ENCODE peak calls at places on chromosomes 11 and 22, in four cellular contexts. R, K, L and C are unnamed samples.

GRCh38 chr11:111148116-111148515 is 97.4 kb upstream of the POU2AF2 start:
- DNase-seq in R (peak), K (no peak), L (no peak), C (no peak)

GRCh38 chr11:113505541-113506375 is 30.6 kb upstream of the DRD2 start:
- DNase-seq in R (peak), K (no peak), L (no peak), C (peak)

GRCh38 chr22:49934144-49934890 is 15.9 kb downstream of the CRELD2 start:
- DNase-seq in R (peak), K (no peak), L (peak), C (no peak)

GRCh38 chr11:27694992-27695391 is 5.3 kb downstream of the BDNF start:
- DNase-seq in R (no peak), K (no peak), L (no peak), C (no peak)

GRCh38 chr22:16651217-16651616 is 58.6 kb upstream of the CCT8L2 start:
- DNase-seq in R (no peak), K (no peak), L (no peak), C (no peak)

GRCh38 chr22:44380716-44381500 is 68.2 kb upstream of the SHISAL1 start:
- DNase-seq in R (no peak), K (peak), L (no peak), C (no peak)

GRCh38 chr11:114466742-114467141 is 27.5 kb downstream of the REXO2 start:
- DNase-seq in R (no peak), K (no peak), L (no peak), C (no peak)

GRCh38 chr11:47156951-47157350 is 19.7 kb downstream of the ARFGAP2 start:
- DNase-seq in R (no peak), K (no peak), L (no peak), C (no peak)

GRCh38 chr11:24574461-24574860 is 77.6 kb downstream of the LUZP2 start:
- DNase-seq in R (peak), K (no peak), L (no peak), C (no peak)

GRCh38 chr11:103537904-103538502 is 428.8 kb downstream of the DYNC2H1 start:
- DNase-seq in R (peak), K (no peak), L (no peak), C (no peak)

GRCh38 chr11:36699271-36699670 is 101.2 kb upstream of the RAG2 start:
- DNase-seq in R (no peak), K (no peak), L (no peak), C (no peak)

GRCh38 chr22:46723882-46724281 is 14.2 kb downstream of the CERK start:
- DNase-seq in R (no peak), K (no peak), L (no peak), C (no peak)

GRCh38 chr11:818396-819128 is at the start of gene PNPLA2:
- DNase-seq in R (no peak), K (no peak), L (peak), C (no peak)

GRCh38 chr11:76148941-76149613 is 57.2 kb downstream of the WNT11 start:
- DNase-seq in R (no peak), K (no peak), L (no peak), C (no peak)

GRCh38 chr11:3949132-3949531 is 93.7 kb downstream of the STIM1 start:
- DNase-seq in R (no peak), K (no peak), L (no peak), C (no peak)

GRCh38 chr22:27424319-27424718 is 377.2 kb downstream of the MN1 start:
- DNase-seq in R (peak), K (no peak), L (no peak), C (no peak)

GRCh38 chr22:41256254-41256897 is 15.6 kb upstream of the CHADL start:
- DNase-seq in R (peak), K (no peak), L (no peak), C (no peak)

GRCh38 chr22:43481528-43482309 is 69.9 kb downstream of the MPPED1 start:
- DNase-seq in R (no peak), K (no peak), L (no peak), C (no peak)

GRCh38 chr22:26718905-26719304 is 61.5 kb downstream of the MIAT start:
- DNase-seq in R (peak), K (no peak), L (no peak), C (no peak)

GRCh38 chr22:24506802-24507438 is 11.8 kb downstream of the UPB1 start:
- DNase-seq in R (peak), K (no peak), L (no peak), C (no peak)

GRCh38 chr11:46322759-46323158 is 24.5 kb upstream of the DGKZ start:
- DNase-seq in R (peak), K (no peak), L (no peak), C (no peak)

GRCh38 chr11:20070459-20070858 is 89.8 kb downstream of the DBX1 start:
- DNase-seq in R (peak), K (no peak), L (no peak), C (no peak)

GRCh38 chr11:114149689-114150407 is 90.3 kb downstream of the ZBTB16 start:
- DNase-seq in R (no peak), K (no peak), L (no peak), C (no peak)

GRCh38 chr11:70661763-70662501 is 263.6 kb downstream of the CTTN start:
- DNase-seq in R (peak), K (no peak), L (no peak), C (no peak)

GRCh38 chr22:11626422-11626773 is 3901.6 kb upstream of the OR11H1 start:
- DNase-seq in R (no peak), K (no peak), L (no peak), C (no peak)

GRCh38 chr22:11627436-11627797 is 3900.6 kb upstream of the OR11H1 start:
- DNase-seq in R (no peak), K (no peak), L (no peak), C (no peak)

GRCh38 chr22:11628651-11629511 is 3899.1 kb upstream of the OR11H1 start:
- DNase-seq in R (no peak), K (no peak), L (no peak), C (no peak)

GRCh38 chr22:11627798-11628650 is 3900.0 kb upstream of the OR11H1 start:
- DNase-seq in R (no peak), K (no peak), L (no peak), C (no peak)

DNA sequence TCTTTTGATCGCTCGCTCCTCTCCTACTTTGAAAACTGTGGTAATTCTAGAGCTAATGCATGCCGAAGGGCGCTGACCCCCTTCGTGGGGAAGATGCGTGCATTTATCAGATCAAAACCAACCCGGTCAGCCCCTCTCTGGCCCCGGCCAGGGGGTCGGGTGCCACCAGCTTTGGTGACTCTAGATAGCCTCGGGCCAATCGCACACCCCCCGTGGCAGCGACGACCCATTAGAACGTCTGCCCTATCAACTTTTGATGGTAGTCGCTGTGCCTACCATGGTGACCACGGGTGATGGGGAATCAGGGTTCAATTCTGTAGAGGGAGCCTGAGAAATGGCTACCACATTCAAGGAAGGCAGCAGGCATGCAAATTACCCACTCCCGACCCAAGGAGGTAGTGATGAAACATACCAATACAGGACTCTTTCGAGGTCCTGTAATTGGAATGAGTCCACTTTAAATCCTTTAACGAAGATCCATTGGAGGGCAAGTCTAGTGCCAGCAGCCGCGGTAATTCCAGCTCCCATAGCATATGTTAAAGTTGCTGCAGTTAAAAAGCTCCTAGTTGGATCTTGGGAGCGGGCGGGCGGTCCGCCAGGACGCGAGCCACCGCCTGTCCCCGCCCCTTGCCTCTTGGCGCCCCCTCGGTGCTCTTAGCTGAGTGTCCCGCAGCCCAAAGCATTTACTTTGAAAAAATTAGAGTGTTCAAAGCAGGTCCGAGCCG is 3898.2 kb upstream of the OR11H1 start:
- DNase-seq in R (no peak), K (no peak), L (no peak), C (no peak)
- TF ChIP-seq POLR2A in R (no peak), K (no peak), L (no peak), C (no peak)

GRCh38 chr11:62671604-62672528 is at the start of the genes LBHD1 and UQCC3:
- DNase-seq in R (peak), K (peak), L (peak), C (peak)
- TF ChIP-seq POLR2A in R (peak), K (no peak), L (peak), C (no peak)

DNA sequence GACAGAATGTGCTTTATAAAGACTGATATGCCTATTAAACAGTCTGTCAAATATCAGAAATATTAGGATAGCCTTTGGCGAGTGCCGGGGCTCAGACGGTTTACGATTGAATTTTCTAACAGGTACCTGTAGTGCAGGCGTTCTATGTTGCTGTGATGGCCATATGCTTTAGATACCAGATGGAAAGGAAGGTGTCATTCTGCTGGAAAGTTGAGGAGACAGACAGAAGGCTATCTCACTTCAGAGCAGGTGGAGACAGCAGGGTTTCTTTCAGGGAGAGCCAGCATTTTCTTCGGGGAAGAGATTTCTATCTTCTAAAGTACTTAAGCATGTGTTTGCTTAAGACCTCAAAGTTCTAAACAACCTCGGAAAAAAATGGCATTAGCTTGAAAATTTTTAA is 415.4 kb downstream of the NTM start:
- DNase-seq in R (no peak), K (no peak), L (no peak), C (no peak)
- TF ChIP-seq POLR2A in R (no peak), K (no peak), L (no peak), C (no peak)

DNA sequence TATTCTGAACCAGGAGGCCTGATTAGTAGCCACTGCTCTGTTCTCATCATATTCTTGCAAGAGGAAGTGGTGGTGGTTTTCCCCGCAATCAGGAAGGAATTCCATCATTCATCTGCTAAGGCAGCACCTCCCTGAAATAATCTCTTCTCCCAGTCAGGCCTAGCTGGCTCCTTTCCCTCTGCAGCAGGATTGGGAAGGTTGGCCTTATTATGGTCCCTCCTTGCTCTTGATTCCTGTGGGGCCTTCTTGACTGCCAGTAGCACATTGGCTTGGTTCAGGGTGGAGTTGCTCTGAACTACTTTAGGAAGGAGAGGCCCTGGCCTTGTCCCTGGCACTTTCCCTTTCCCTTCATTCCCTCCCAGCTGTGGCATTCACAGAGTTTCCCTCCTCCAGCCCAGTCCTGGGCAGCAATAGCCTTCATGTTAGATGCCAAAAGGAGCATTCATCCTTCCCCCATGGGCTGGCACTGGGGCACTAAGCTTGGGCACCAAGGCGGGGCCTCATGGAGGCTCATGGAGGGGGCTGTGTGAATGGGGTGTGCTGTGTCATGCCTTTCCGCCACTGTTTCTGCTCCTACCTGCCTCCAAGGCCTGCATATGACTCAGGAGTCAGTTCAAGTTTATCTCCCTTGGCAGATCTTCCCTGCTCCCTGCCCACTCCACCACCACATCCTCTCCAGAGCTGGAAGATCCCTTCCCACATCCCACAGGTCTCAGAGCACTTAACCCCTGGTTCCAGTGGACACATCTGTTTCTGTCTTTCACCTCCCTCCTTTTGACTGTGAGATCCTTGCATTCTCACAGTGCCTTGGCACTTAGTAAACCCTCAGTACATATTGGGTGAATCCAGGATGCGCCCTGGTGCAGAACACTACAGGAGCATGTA is 27.6 kb upstream of the CD44 start:
- DNase-seq in R (peak), K (no peak), L (no peak), C (no peak)
- TF ChIP-seq POLR2A in R (no peak), K (no peak), L (no peak), C (no peak)

DNA sequence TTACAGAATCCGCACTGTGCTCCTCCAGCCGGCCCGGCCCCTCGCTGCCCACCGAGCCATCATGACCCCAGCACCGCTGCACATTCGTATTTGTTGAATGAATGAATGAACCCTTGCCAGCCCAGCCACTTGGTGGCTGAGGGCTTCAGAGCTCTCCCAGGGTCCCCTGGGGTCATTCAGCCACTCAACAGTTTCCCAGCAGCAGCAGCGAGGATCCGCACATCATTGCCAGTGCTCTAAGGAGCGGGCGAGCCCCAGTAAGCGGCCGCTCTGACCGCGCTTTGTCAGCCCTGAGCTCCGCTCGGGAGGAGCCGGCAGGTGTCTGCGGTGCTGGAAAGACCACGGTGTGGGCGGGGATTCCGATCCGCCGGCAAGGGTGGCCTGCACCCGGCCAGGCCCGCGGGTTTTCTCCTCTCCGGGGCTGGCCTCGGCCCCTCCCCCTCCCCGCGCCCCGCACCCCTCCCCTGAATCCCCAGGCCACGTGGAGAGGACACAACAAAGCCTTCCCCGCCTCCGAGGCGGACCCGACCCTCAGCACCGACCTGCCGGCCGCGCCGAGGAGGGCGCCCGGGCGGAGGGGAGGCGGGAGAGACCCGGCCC is 563 bp downstream of the BID start:
- DNase-seq in R (peak), K (no peak), L (peak), C (no peak)
- TF ChIP-seq POLR2A in R (no peak), K (no peak), L (no peak), C (no peak)

GRCh38 chr11:119486016-119486415 is 63.0 kb upstream of the THY1 start:
- DNase-seq in R (no peak), K (peak), L (no peak), C (no peak)

GRCh38 chr11:119488256-119488995 is 65.5 kb upstream of the THY1 start:
- DNase-seq in R (no peak), K (peak), L (peak), C (no peak)

GRCh38 chr11:119484741-119485605 is 62.0 kb upstream of the THY1 start:
- DNase-seq in R (no peak), K (peak), L (no peak), C (peak)

GRCh38 chr11:119489087-119489486 is 66.1 kb upstream of the THY1 start:
- DNase-seq in R (no peak), K (peak), L (no peak), C (no peak)

GRCh38 chr11:119486691-119487259 is 63.8 kb upstream of the THY1 start:
- DNase-seq in R (no peak), K (peak), L (peak), C (no peak)
- TF ChIP-seq POLR2A in R (no peak), K (no peak), L (no peak), C (no peak)

DNA sequence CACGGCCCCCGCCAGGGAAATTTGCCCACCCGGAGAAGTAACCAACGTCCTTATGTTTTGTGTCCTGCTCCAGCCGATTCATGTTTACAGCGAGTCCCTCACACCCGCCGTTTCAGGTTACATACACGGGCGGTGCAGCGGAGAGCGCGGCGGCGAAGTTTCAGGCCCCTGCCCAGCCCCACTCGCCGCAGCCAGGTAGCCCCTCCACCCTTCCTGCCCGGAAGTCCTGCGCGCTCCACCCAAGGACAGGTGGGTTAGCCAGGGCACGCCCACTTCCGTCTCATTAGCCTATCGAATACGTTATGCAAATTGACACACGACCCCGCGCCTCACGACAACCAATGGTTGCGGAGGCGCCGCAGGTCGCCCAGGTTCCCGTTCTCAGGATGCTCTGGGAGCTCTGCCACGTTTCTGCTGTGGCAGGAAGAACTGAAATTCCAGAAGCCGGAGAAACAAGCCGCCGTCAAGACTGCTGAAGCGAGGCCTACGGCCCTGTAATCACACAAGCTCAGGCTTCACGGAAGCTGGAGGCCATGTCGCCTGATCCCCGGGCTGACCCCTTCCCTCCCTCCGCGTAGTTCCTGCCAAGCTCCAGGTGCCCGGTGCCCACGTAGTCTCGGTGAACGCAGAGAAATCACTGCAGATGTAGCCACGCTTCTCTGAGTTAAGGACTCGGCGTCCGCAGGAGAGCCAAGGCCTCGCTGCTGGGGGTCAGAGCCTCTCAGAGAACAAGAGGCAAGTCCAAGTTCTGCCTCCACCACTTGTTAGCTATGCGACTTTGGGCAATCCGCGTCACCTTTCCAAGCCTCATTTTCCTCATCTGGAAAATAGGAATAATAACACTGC is 22.4 kb upstream of the MYH9 start:
- DNase-seq in R (no peak), K (peak), L (peak), C (peak)
- TF ChIP-seq POLR2A in R (no peak), K (no peak), L (peak), C (no peak)

GRCh38 chr11:44531636-44532035 is 33.8 kb upstream of the CD82 start:
- DNase-seq in R (no peak), K (no peak), L (no peak), C (no peak)
- TF ChIP-seq POLR2A in R (no peak), K (no peak), L (no peak), C (no peak)

DNA sequence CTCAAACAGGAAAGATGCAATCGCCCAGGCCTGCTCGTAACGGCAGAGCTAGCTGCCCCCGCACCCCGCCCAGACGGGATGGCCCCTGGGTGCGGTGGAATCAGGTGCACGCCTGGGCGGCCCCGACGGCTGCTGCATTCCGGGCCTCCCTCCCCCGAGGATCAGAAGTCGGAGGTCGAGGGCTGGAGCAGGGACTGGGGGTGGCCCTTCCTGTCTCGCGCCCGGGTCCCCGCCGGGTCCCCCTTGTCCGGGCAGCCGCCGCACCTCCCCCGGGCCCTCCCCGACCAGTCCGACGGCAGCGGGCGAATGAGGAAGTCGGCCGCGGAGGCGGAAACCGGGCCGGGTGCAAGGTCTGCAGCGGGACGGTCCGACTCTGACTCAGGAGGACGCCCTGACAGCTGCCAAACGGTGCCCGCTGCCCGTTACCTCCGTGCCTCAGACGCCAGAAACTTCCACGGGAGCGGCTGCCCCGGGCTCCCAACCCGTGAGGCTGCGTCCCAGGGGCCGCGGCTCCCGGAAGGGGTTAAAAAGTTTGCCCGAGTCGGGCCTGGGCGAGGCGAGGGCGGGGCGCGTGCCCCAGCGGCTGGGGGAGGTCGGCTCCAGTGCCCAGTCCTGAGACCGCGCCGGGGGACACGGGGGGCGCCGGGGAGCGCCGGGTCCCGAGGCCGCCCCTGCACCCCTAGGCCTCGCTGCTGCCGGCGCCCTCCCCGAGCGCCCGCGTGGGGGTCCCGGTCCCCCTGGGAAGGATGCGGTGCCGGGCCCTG is 685 bp downstream of the MYH9 start:
- DNase-seq in R (no peak), K (peak), L (peak), C (peak)
- TF ChIP-seq POLR2A in R (no peak), K (no peak), L (no peak), C (no peak)